ENCODE peak calls at places on chromosomes 2 and 18, in ten cellular contexts. S is ovary, J is AG10803, G is progenitor cell of endocrine pancreas, R is lower lobe of right lung, X is A549, P is AG09309, A is AG09319, Q is breast epithelium, D is HFFc6. N is an unnamed sample.

GRCh38 chr2:10043256-10043905 is at the start of gene KLF11:
- DNase-seq in S (peak; percentile 96), J (peak; percentile 87), G (peak; percentile 60), R (peak; percentile 97), X (peak; percentile 89), P (peak; percentile 27), A (peak; percentile 71), Q (peak; percentile 88), D (peak; percentile 65), N (peak; percentile 93)

GRCh38 chr18:51009071-51009470 is 20.9 kb upstream of the SMAD4 start:
- DNase-seq in S (no peak), J (no peak), G (no peak), R (no peak), X (no peak), P (no peak), A (no peak), Q (no peak), D (no peak), N (no peak)

GRCh38 chr2:115389898-115390297 is 947.5 kb downstream of the DPP10 start:
- DNase-seq in S (no peak), J (no peak), G (no peak), R (no peak), X (no peak), P (no peak), A (no peak), Q (no peak), D (no peak), N (no peak)

GRCh38 chr2:46471-47345 is at the start of gene FAM110C:
- DNase-seq in S (peak; percentile 78), J (no peak), G (peak; percentile 48), R (peak; percentile 81), X (no peak), P (no peak), A (no peak), Q (peak; percentile 83), D (no peak), N (no peak)

GRCh38 chr2:187403568-187404260 is 44.3 kb downstream of the CALCRL start:
- DNase-seq in S (no peak), J (peak; percentile 17), G (no peak), R (no peak), X (peak; percentile 5), P (no peak), A (no peak), Q (no peak), D (no peak), N (no peak)

GRCh38 chr2:168138911-168139310 is 108.5 kb downstream of the STK39 start:
- DNase-seq in S (no peak), J (no peak), G (no peak), R (no peak), X (no peak), P (no peak), A (no peak), Q (no peak), D (no peak), N (no peak)

GRCh38 chr18:76823574-76823973 is 1.2 kb downstream of the ZNF236 start:
- DNase-seq in S (peak; percentile 55), J (no peak), G (peak; percentile 26), R (peak; percentile 61), X (peak; percentile 50), P (no peak), A (no peak), Q (no peak), D (no peak), N (no peak)

GRCh38 chr2:20185176-20186022 is 39.5 kb downstream of the SDC1 start:
- DNase-seq in S (no peak), J (no peak), G (no peak), R (peak; percentile 75), X (peak; percentile 48), P (no peak), A (no peak), Q (no peak), D (peak; percentile 22), N (no peak)

DNA sequence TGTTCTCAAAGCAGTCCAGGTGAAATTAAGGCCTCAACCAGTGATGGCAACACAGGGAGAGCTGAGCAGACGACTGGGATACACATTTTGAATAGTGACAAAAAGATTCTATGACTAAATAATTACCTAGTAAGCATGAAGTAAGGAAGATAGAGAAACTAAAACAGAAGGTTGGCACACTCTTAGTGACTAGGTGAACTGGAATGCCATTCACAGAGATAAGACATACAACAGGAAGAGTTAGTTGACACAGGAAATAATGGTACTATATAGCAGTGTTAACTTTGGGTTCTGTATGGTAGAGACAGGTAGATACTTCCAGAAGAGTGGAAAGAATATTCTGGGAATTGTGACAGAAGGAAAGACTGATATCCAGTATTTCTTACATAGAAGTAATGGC is 181.8 kb upstream of the NT5C1B start:
- DNase-seq in S (no peak), J (no peak), G (no peak), R (no peak), X (no peak), P (no peak), A (no peak), Q (no peak), D (no peak), N (no peak)
- TF ChIP-seq CTCF in S (no peak), J (no peak), G (no peak), R (no peak), X (no peak), P (no peak), A (no peak), Q (no peak), D (no peak), N (no peak)

DNA sequence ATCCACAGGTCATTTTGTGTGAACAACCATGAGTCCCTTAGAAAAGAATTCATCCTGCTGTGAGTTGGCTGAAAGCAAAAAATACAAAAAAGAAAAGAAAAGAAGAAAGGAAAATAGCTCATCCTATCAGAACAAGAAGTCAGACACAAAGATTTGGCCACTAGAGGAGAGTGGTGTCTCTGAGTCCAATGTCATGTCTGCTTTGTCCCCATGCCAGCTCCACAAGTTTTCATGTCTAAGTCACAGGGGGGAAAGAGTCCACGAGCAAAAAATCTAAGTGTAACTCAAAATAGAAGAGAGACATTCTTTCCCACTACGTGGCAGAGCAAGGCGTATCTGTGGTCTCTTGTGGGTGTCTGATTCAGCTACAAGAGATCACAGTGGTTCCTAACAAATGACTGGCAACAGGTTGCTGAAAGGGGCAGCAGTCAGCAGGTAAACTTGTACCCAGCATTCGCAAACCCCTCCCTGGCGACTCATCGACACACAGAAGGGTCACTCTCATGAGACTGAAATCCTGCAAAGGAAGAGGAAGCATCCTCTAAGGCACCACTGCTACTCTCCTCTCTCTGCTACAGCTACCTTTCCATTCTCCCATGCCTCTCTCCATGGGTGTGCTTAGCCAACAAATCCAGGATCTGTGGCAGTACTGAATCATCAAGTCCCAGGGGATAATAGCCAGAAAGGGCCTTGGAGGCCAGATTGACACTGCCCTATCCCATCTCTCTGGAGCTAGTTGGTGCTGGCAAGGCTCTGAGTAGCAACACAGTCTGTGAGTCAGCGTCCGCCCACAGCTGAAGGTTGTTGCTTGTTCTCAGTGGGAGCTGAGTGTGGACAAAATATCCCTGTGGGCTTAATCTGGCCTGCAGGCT is 123.0 kb upstream of the SLC39A10 start:
- DNase-seq in S (peak; percentile 36), J (peak; percentile 93), G (no peak), R (no peak), X (peak; percentile 82), P (peak; percentile 90), A (peak; percentile 53), Q (no peak), D (peak; percentile 90), N (no peak)
- TF ChIP-seq CTCF in S (no peak), J (peak; percentile 53), G (no peak), R (no peak), X (peak; percentile 41), P (peak; percentile 22), A (no peak), Q (no peak), D (peak; percentile 69), N (peak; percentile 64)

DNA sequence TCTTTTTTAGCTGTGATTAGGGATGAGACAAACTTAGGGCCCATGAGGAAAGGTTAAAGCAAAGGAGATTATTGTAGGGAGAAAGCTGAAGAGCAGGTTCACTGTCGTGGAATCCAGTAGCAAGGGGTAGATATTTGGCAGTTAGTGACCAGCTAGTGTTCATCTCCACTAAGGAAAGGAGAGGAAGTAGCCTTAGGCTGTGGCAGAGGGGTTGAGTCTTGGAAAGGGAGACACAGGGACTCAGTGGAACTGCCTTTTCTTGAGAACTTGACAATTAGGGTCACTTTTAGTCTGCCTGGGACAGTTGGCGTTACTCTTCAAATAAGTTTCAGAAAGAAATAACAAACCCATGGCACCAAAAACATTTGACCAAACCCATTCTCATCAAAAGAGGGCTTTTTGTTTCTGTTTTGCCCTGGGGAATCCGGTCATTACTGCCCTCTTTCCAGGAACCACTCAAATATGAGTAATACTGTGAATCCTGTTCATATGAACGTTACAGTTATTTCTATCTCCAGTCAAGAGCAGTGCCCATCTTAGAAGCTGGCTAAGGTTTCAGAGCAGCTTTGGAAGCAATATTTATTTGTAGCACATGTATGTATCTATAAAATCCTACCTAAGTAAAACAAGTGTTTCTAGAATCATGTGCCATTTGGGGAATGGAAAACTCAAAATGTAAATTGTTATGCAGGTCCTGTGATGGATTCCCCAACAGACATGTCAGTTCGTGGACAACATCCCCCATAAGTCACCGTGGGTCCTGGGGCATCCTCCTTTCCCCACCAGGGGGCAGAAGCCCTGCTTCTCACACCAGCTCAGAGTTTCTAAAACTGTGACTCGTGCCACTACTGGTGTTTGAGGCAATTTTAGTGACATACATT is 77.3 kb upstream of the PHLPP1 start:
- DNase-seq in S (no peak), J (no peak), G (no peak), R (no peak), X (peak; percentile 31), P (no peak), A (no peak), Q (no peak), D (no peak), N (no peak)
- TF ChIP-seq CTCF in S (no peak), J (peak; percentile 55), G (peak; percentile 44), R (peak; percentile 64), X (peak; percentile 36), P (peak; percentile 44), A (peak; percentile 31), Q (no peak), D (peak; percentile 77), N (peak; percentile 61)

GRCh38 chr2:64594563-64594989 is 59.1 kb downstream of the SERTAD2 start:
- DNase-seq in S (no peak), J (peak; percentile 74), G (no peak), R (no peak), X (no peak), P (peak; percentile 71), A (no peak), Q (no peak), D (peak; percentile 80), N (no peak)

GRCh38 chr2:64592994-64593655 is 60.6 kb downstream of the SERTAD2 start:
- DNase-seq in S (no peak), J (peak; percentile 37), G (no peak), R (no peak), X (no peak), P (no peak), A (no peak), Q (no peak), D (no peak), N (no peak)

GRCh38 chr2:64599469-64599868 is 54.2 kb downstream of the SERTAD2 start:
- DNase-seq in S (no peak), J (no peak), G (no peak), R (no peak), X (no peak), P (no peak), A (no peak), Q (peak; percentile 77), D (no peak), N (no peak)

GRCh38 chr2:64598226-64598625 is 55.5 kb downstream of the SERTAD2 start:
- DNase-seq in S (no peak), J (no peak), G (no peak), R (no peak), X (no peak), P (no peak), A (no peak), Q (no peak), D (no peak), N (no peak)

DNA sequence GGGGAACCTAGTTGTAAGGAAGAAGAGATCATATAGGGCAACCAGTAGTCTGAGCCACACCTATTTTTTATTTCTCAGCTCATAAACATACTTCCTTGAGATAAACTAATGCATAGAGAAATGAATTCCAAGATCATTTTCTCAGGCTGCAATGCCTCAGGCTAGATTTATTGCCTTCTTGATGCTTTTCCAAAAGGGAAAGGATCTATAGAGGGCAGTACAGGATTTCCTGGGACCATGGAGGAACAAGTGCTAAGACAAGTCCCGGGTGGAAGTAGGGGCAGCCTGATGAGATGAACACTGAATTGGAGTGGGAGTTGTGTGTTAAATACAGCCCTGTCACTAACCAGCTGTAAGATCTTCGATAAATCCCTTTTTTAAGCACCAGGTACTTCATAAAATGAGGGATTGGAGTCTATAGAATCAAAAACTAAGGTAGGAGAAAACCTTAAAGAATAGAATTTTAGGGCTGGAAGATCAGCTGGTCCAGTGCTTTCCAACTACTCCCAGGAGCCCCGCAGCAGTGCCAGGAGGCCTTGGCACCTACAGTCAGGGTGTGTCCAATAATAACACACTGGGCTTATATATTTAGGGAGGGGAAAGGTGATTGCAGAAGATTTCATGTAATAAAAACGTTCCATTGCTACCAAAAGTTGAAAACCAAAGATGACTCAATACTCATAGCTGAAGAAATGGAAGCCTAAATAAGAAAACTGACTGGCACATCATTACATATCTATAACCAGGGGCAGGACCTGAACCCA is 58.1 kb downstream of the SERTAD2 start:
- DNase-seq in S (no peak), J (peak; percentile 36), G (no peak), R (no peak), X (peak; percentile 38), P (no peak), A (no peak), Q (no peak), D (peak; percentile 23), N (no peak)
- TF ChIP-seq CTCF in S (peak; percentile 17), J (peak; percentile 35), G (peak; percentile 31), R (no peak), X (peak; percentile 46), P (peak; percentile 23), A (peak; percentile 30), Q (no peak), D (peak; percentile 46), N (peak; percentile 70)

N was measured in chondrocyte.